ENCODE peak calls at places on chromosomes 12 and 14, in seven cellular contexts. T is PC-3, D is RWPE2, N is lung, Z is hepatocyte, H is suprapubic skin, R is K562. Y is an unnamed sample.

GRCh38 chr12:88579941-88580871 is at the start of gene KITLG:
- DNase-seq in H (peak; percentile 90), D (peak; percentile 75), N (peak; percentile 85), T (peak; percentile 91), R (peak; percentile 10), Z (peak; percentile 92), Y (peak; percentile 89)

GRCh38 chr12:112183141-112183581 is 57.8 kb downstream of the TRAFD1 start:
- DNase-seq in Z (no peak), H (no peak), N (no peak), D (no peak), R (peak; percentile 50), T (no peak), Y (no peak)

GRCh38 chr12:31796270-31796951 is 67.6 kb upstream of the AMN1 start:
- DNase-seq in R (no peak), Z (no peak), D (no peak), N (no peak), T (no peak), H (no peak), Y (no peak)

GRCh38 chr12:92147491-92147890 is 1.8 kb upstream of the BTG1 start:
- DNase-seq in N (no peak), T (no peak), R (no peak), Z (no peak), H (no peak), D (no peak), Y (no peak)

GRCh38 chr14:104350463-104351185 is 212.2 kb downstream of the KIF26A start:
- DNase-seq in D (peak; percentile 32), H (no peak), T (no peak), R (no peak), Z (no peak), N (no peak), Y (no peak)

GRCh38 chr12:27193854-27194544 is 50.1 kb upstream of the STK38L start:
- DNase-seq in N (no peak), H (no peak), R (no peak), Z (peak; percentile 38), D (no peak), T (no peak), Y (no peak)

GRCh38 chr14:90137807-90138206 is 76.0 kb downstream of the KCNK13 start:
- DNase-seq in R (no peak), T (peak; percentile 23), N (no peak), D (no peak), H (no peak), Z (no peak), Y (no peak)

GRCh38 chr14:84080961-84081360 is 1449.0 kb upstream of the FLRT2 start:
- DNase-seq in D (no peak), N (no peak), T (peak; percentile 53), H (no peak), R (no peak), Z (no peak), Y (no peak)

GRCh38 chr12:121652767-121653497 is 16.5 kb downstream of the MORN3 start:
- DNase-seq in R (no peak), H (no peak), N (no peak), T (no peak), Z (no peak), D (no peak), Y (no peak)

GRCh38 chr14:59277659-59278058 is 89.2 kb downstream of the DAAM1 start:
- DNase-seq in D (no peak), H (no peak), R (peak; percentile 6), Z (no peak), N (no peak), T (no peak), Y (peak; percentile 40)

GRCh38 chr12:116184766-116185165 is 92.7 kb downstream of the MED13L start:
- DNase-seq in R (no peak), D (no peak), T (no peak), H (no peak), N (no peak), Z (no peak), Y (no peak)

GRCh38 chr14:50045039-50045711 is 71.2 kb downstream of the VCPKMT start:
- DNase-seq in H (no peak), Z (peak; percentile 73), N (peak; percentile 75), D (no peak), T (peak; percentile 97), R (no peak), Y (no peak)

GRCh38 chr14:28488658-28489057 is 277.9 kb upstream of the FOXG1 start:
- DNase-seq in N (no peak), T (no peak), H (no peak), Z (no peak), R (no peak), D (no peak), Y (no peak)

GRCh38 chr12:99914206-99914605 is 70.5 kb downstream of the ANKS1B start:
- DNase-seq in N (no peak), R (no peak), Z (no peak), H (no peak), D (no peak), T (no peak), Y (no peak)

GRCh38 chr12:132366341-132366861 is 37.0 kb upstream of the GALNT9 start:
- DNase-seq in T (no peak), H (no peak), R (no peak), Z (no peak), D (peak; percentile 54), N (no peak), Y (no peak)

GRCh38 chr14:100297320-100298300 is 8.6 kb downstream of the SLC25A29 start:
- DNase-seq in N (peak; percentile 70), H (peak; percentile 88), Z (peak; percentile 36), R (no peak), D (peak; percentile 58), T (no peak), Y (no peak)

GRCh38 chr14:34966413-34966812 is 16.4 kb upstream of the SRP54 start:
- DNase-seq in R (no peak), D (no peak), H (no peak), T (no peak), N (no peak), Z (no peak), Y (no peak)

GRCh38 chr14:56244138-56244789 is 126.1 kb downstream of the PELI2 start:
- DNase-seq in D (no peak), N (no peak), H (no peak), Z (no peak), R (no peak), T (peak; percentile 77), Y (peak; percentile 41)

GRCh38 chr14:101977311-101978071 is 13.1 kb downstream of the DYNC1H1 start:
- DNase-seq in R (no peak), H (no peak), D (no peak), T (peak; percentile 12), N (no peak), Z (no peak), Y (no peak)

GRCh38 chr12:13816394-13816793 is 165.0 kb downstream of the GRIN2B start:
- DNase-seq in H (no peak), Z (no peak), N (no peak), D (no peak), T (no peak), R (no peak), Y (no peak)

GRCh38 chr12:94282675-94283074 is 134.3 kb downstream of the PLXNC1 start:
- DNase-seq in H (no peak), D (no peak), R (no peak), Z (no peak), T (no peak), N (peak; percentile 62), Y (no peak)

DNA sequence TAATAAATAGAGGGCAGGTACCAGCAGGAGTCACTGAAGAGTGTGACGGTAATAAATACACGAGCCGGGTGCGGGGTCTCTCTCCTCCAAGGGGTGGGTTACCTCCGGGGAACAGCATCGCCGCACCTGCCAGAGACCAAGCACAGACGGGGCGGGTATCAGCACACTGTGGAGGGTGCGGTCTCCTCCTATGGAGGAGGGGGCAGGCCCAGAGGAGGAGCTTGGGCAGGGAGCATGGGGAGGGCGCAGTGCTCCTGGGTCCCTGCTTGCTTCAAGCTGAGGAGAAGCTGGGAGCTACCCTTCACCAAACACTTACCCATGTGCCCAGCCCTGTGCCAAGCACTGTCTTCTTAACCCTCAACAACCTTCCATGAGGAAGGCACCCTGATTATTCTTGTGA is 12.8 kb downstream of the PGF start:
- DNase-seq in R (no peak), H (no peak), N (no peak), Z (no peak), T (no peak), D (no peak), Y (no peak)
- H3K4me1 ChIP-seq in R (peaks cover 42% of the 10 kb centered on the region), H (peaks cover 60% of the 10 kb centered on the region), N (peaks cover 5% of the 10 kb centered on the region), Z (peaks cover 5% of the 10 kb centered on the region), T (peaks cover 25% of the 10 kb centered on the region), D (peaks cover 12% of the 10 kb centered on the region), Y (peaks cover 12% of the 10 kb centered on the region)

GRCh38 chr12:48455116-48455515 is 17.2 kb upstream of the ANP32D start:
- DNase-seq in T (no peak), Z (no peak), N (no peak), R (no peak), H (no peak), D (no peak), Y (no peak)

GRCh38 chr12:48454675-48455074 is 17.7 kb upstream of the ANP32D start:
- DNase-seq in N (no peak), D (no peak), T (peak; percentile 58), Z (peak; percentile 46), R (peak; percentile 31), H (no peak), Y (peak; percentile 53)

GRCh38 chr12:48446372-48446771 is 26.0 kb upstream of the ANP32D start:
- DNase-seq in D (no peak), R (no peak), H (no peak), N (no peak), Z (no peak), T (no peak), Y (peak; percentile 62)

GRCh38 chr12:48447755-48448154 is 24.6 kb upstream of the ANP32D start:
- DNase-seq in Z (no peak), R (no peak), N (no peak), H (no peak), D (no peak), T (no peak), Y (no peak)

DNA sequence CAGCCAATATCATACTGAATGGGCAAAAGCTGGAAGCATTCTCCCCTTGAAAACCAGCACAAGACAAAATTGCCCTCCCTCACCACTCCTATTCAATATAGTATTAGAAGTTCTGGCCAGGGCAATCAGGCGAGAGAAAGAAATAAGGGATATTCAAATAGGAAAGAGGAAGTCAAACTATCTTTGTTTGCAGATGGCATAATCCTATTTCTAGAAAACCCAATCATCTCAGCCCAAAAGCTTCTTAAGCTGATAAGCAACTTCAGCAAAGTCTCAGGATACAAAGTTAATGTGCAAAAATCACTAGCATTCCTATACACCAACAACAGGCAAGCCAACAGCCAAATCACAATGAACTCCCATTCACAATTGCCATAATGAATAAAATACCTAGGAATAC is 21.0 kb upstream of the ANP32D start:
- DNase-seq in R (no peak), D (no peak), N (no peak), H (no peak), T (no peak), Z (no peak), Y (no peak)
- TF ChIP-seq CTCF in R (no peak), D (no peak), N (no peak), H (no peak), T (no peak), Z (no peak), Y (no peak)

DNA sequence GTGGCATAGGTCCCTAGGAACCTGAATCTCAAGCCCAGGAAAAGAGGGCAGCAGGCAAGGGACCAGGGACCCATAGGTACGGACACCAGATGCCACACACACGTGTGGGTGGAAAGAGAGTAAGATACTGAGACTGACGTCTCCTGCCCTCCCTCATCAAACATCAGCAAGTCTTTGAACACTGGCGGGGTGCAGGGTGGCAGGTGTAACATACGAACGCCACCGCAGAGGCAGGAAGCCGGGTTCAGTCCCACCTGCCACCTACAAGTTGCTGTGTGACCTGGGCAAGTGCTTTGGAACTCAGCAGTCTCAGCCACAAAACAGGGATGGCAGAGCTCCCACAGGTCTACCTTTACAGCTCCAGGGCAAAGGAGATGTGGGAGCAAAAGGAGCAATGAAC is 11.1 kb downstream of the ACTN1 start:
- DNase-seq in Z (no peak), N (no peak), T (no peak), R (no peak), H (no peak), D (no peak), Y (no peak)
- H3K4me1 ChIP-seq in Z (peaks cover 70% of the 10 kb centered on the region), N (peaks cover 20% of the 10 kb centered on the region), T (peaks cover 48% of the 10 kb centered on the region), R (peaks cover 11% of the 10 kb centered on the region), H (peaks cover 69% of the 10 kb centered on the region), D (peaks cover 100% of the 10 kb centered on the region), Y (peaks cover 18% of the 10 kb centered on the region)

GRCh38 chr14:103314496-103315277 is 19.4 kb upstream of the EIF5 start:
- DNase-seq in T (no peak), Z (no peak), D (peak; percentile 45), N (no peak), H (no peak), R (peak; percentile 77), Y (no peak)
- TF ChIP-seq CTCF in T (no peak), Z (no peak), D (no peak), N (no peak), H (no peak), R (peak; percentile 25), Y (no peak)